ENCODE peak calls at places on chromosomes 5 and 9, in four cellular contexts. X, O, M and W are unnamed samples.

GRCh38 chr5:58452566-58453258 is 7.2 kb downstream of the PLK2 start:
- DNase-seq in X (peak; percentile 89), O (no peak), M (no peak), W (no peak)

GRCh38 chr5:72353046-72353445 is 32.9 kb downstream of the PTCD2 start:
- DNase-seq in X (peak; percentile 21), O (no peak), M (no peak), W (no peak)

GRCh38 chr9:89421595-89421994 is 76.3 kb downstream of the SEMA4D start:
- DNase-seq in X (peak; percentile 52), O (no peak), M (no peak), W (no peak)

GRCh38 chr5:124742983-124743533 is 3.4 kb downstream of the ZNF608 start:
- DNase-seq in X (peak; percentile 93), O (no peak), M (no peak), W (no peak)

GRCh38 chr5:72523960-72524582 is 16.9 kb upstream of the ZNF366 start:
- DNase-seq in X (peak; percentile 82), O (no peak), M (no peak), W (no peak)

GRCh38 chr9:137415451-137415850 is 7.5 kb downstream of the EXD3 start:
- DNase-seq in X (no peak), O (no peak), M (no peak), W (no peak)

GRCh38 chr5:45507174-45507573 is 189.0 kb downstream of the HCN1 start:
- DNase-seq in X (peak; percentile 53), O (no peak), M (peak; percentile 8), W (no peak)

GRCh38 chr5:175460126-175460525 is 16.1 kb upstream of the DRD1 start:
- DNase-seq in X (peak; percentile 50), O (no peak), M (no peak), W (no peak)

GRCh38 chr9:133691659-133692363 is 46.3 kb downstream of the SARDH start:
- DNase-seq in X (peak; percentile 80), O (no peak), M (no peak), W (no peak)

GRCh38 chr9:136438548-136438908 is 1.1 kb downstream of the INPP5E start:
- DNase-seq in X (no peak), O (no peak), M (peak; percentile 33), W (no peak)

GRCh38 chr5:140329739-140330481 is 16.5 kb downstream of the HBEGF start:
- DNase-seq in X (no peak), O (no peak), M (peak; percentile 20), W (no peak)

GRCh38 chr5:135208555-135209494 is 174.8 kb upstream of the PITX1 start:
- DNase-seq in X (peak; percentile 99), O (no peak), M (no peak), W (no peak)

GRCh38 chr9:14452539-14452938 is 138.6 kb upstream of the NFIB start:
- DNase-seq in X (no peak), O (no peak), M (no peak), W (no peak)

GRCh38 chr5:1393571-1394501 is 48.9 kb upstream of the CLPTM1L start:
- DNase-seq in X (no peak), O (no peak), M (no peak), W (no peak)

GRCh38 chr5:149904293-149904886 is 40.2 kb downstream of the PDE6A start:
- DNase-seq in X (no peak), O (no peak), M (no peak), W (no peak)

GRCh38 chr5:163459465-163459887 is 426 bp downstream of the NUDCD2 start:
- DNase-seq in X (no peak), O (no peak), M (no peak), W (no peak)

GRCh38 chr9:127506814-127507750 is 55.8 kb downstream of the LRSAM1 start:
- DNase-seq in X (peak; percentile 89), O (no peak), M (no peak), W (no peak)

GRCh38 chr9:129677456-129677855 is 12.0 kb downstream of the PRRX2 start:
- DNase-seq in X (no peak), O (no peak), M (no peak), W (no peak)

GRCh38 chr9:116058421-116058820 is 95.2 kb upstream of the PAPPA start:
- DNase-seq in X (no peak), O (no peak), M (no peak), W (no peak)

GRCh38 chr5:93189707-93190120 is 391.3 kb downstream of the NR2F1-AS1 start:
- DNase-seq in X (peak; percentile 96), O (no peak), M (no peak), W (no peak)

GRCh38 chr9:16213781-16214515 is 656.5 kb downstream of the BNC2 start:
- DNase-seq in X (peak; percentile 89), O (no peak), M (no peak), W (no peak)

GRCh38 chr5:980941-981340 is 27.7 kb upstream of the NKD2 start:
- DNase-seq in X (peak; percentile 47), O (no peak), M (no peak), W (no peak)

GRCh38 chr5:82356808-82357671 is 78.9 kb upstream of the RPS23 start:
- DNase-seq in X (peak; percentile 98), O (peak; percentile 87), M (peak; percentile 30), W (peak; percentile 74)

GRCh38 chr5:138000102-138000723 is 32.7 kb downstream of the FAM13B start:
- DNase-seq in X (peak; percentile 73), O (no peak), M (no peak), W (no peak)

GRCh38 chr9:128863647-128864046 is 18.1 kb downstream of the KYAT1 start:
- DNase-seq in X (peak; percentile 66), O (peak; percentile 82), M (peak; percentile 90), W (peak; percentile 79)

GRCh38 chr5:136814621-136815378 is 449.5 kb upstream of the TRPC7 start:
- DNase-seq in X (peak; percentile 86), O (no peak), M (no peak), W (no peak)

GRCh38 chr5:1514027-1514818 is 9.5 kb downstream of the LPCAT1 start:
- DNase-seq in X (no peak), O (no peak), M (no peak), W (no peak)

GRCh38 chr9:104302775-104303174 is 201.3 kb upstream of the OR13F1 start:
- DNase-seq in X (no peak), O (no peak), M (no peak), W (no peak)

GRCh38 chr5:157607371-157608161 is 32.0 kb upstream of the ADAM19 start:
- DNase-seq in X (peak; percentile 90), O (peak; percentile 10), M (no peak), W (peak; percentile 38)

GRCh38 chr5:174731214-174732039 is 7.0 kb downstream of the MSX2 start:
- DNase-seq in X (no peak), O (no peak), M (no peak), W (no peak)

GRCh38 chr5:45454114-45454513 is 242.1 kb downstream of the HCN1 start:
- DNase-seq in X (peak; percentile 49), O (no peak), M (peak; percentile 11), W (no peak)

GRCh38 chr9:79013715-79014610 is 557.8 kb upstream of the TLE4 start:
- DNase-seq in X (peak; percentile 93), O (no peak), M (no peak), W (no peak)

GRCh38 chr9:124216474-124217176 is 41.1 kb upstream of the NEK6 start:
- DNase-seq in X (no peak), O (peak; percentile 8), M (no peak), W (no peak)

GRCh38 chr9:70256123-70256551 is 2.6 kb upstream of the SMC5 start:
- DNase-seq in X (peak; percentile 87), O (no peak), M (no peak), W (no peak)

GRCh38 chr5:171541380-171541779 is 121.9 kb downstream of the FGF18 start:
- DNase-seq in X (no peak), O (no peak), M (no peak), W (no peak)

GRCh38 chr9:92661127-92661526 is 8.8 kb downstream of the IPPK start:
- DNase-seq in X (no peak), O (no peak), M (no peak), W (no peak)

GRCh38 chr5:78624011-78624541 is 24.5 kb downstream of the LHFPL2 start:
- DNase-seq in X (no peak), O (no peak), M (no peak), W (no peak)

GRCh38 chr5:103562453-103563157 is at the start of gene NUDT12:
- DNase-seq in X (peak; percentile 83), O (peak; percentile 68), M (peak; percentile 81), W (peak; percentile 8)